ENCODE peak calls at places on chromosomes 13 and 19, in four cellular contexts. Z is HepG2, I is H1, X is GM12878. Q is an unnamed sample.

GRCh38 chr19:6127716-6128335 is 7.6 kb upstream of the ACSBG2 start:
- DNase-seq in Z (no peak), I (no peak), X (no peak), Q (no peak)

GRCh38 chr19:55230780-55231179 is 2.2 kb upstream of the TMEM86B start:
- DNase-seq in Z (no peak), I (no peak), X (no peak), Q (no peak)

GRCh38 chr13:24385902-24386301 is 76.5 kb downstream of the C1QTNF9 start:
- DNase-seq in Z (no peak), I (no peak), X (no peak), Q (no peak)

GRCh38 chr19:1767464-1767933 is 14.2 kb downstream of the ONECUT3 start:
- DNase-seq in Z (no peak), I (peak; percentile 95), X (no peak), Q (no peak)

GRCh38 chr19:1252221-1252817 is 3.9 kb downstream of the MIDN start:
- DNase-seq in Z (no peak), I (no peak), X (no peak), Q (no peak)

GRCh38 chr13:31421756-31422155 is 222.0 kb downstream of the B3GLCT start:
- DNase-seq in Z (no peak), I (no peak), X (no peak), Q (no peak)

GRCh38 chr19:44003461-44004134 is 841 bp downstream of the ZNF230 start:
- DNase-seq in Z (peak; percentile 8), I (peak; percentile 44), X (no peak), Q (no peak)

GRCh38 chr19:55600336-55601028 is 394 bp downstream of the ZNF524 start:
- DNase-seq in Z (no peak), I (peak; percentile 89), X (no peak), Q (peak; percentile 54)

GRCh38 chr13:98992355-98992754 is 14.5 kb upstream of the DOCK9 start:
- DNase-seq in Z (no peak), I (no peak), X (no peak), Q (no peak)

GRCh38 chr13:83753912-83754624 is 128.2 kb downstream of the SLITRK1 start:
- DNase-seq in Z (no peak), I (no peak), X (no peak), Q (no peak)
- TF ChIP-seq ZNF274 in Z (no peak), I (no peak), X (no peak), Q (no peak)

GRCh38 chr19:56611288-56611687 is 16.2 kb downstream of the ZNF71 start:
- DNase-seq in Z (no peak), I (no peak), X (no peak), Q (no peak)

GRCh38 chr19:56613639-56614038 is 18.5 kb downstream of the ZNF71 start:
- DNase-seq in Z (no peak), I (no peak), X (no peak), Q (no peak)

GRCh38 chr19:56612737-56613136 is 17.6 kb downstream of the ZNF71 start:
- DNase-seq in Z (no peak), I (no peak), X (no peak), Q (no peak)

GRCh38 chr19:56603829-56604228 is 8.7 kb downstream of the ZNF71 start:
- DNase-seq in Z (no peak), I (no peak), X (no peak), Q (no peak)

DNA sequence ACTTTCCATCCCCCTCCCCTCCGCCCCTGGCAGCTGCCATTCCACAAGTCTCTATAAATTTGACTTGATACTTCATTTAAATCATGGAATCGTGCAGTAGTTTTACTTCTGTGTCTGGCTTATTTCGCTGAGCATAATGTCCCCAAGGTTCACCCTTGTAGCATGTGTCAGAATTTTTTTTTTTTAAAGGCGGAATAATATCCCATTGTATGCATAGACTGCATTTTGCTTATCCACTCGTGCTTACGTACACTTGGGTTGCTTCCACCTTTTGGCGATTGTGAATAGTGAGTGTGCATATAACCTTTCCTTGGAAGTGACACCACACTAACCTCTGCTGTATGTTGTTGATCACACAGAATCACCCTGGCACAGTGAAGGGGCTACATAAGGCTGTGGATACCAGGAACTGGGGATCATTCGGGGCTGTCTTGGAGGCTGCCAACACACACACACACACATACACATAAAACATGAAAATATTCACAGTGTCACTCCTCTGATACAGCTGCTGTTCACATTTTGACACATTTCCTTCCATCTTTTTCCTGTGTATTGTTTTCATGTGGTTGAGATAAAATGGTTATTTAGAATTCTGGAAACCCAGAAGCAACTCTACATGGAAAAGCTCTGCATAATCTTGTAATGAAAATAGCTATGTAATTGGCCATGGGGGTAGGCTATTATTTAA is 13.3 kb downstream of the ZNF71 start:
- DNase-seq in Z (no peak), I (no peak), X (no peak), Q (no peak)
- H3K9me3 ChIP-seq in Z (peaks cover 70% of the 10 kb centered on the region), I (peaks cover 17% of the 10 kb centered on the region), X (peaks cover 2% of the 10 kb centered on the region), Q (no peaks in the 10 kb centered on the region)

GRCh38 chr19:39365531-39365930 is 23.3 kb downstream of the SAMD4B start:
- DNase-seq in Z (no peak), I (no peak), X (no peak), Q (no peak)

GRCh38 chr19:39360599-39360998 is 18.4 kb downstream of the SAMD4B start:
- DNase-seq in Z (no peak), I (no peak), X (no peak), Q (no peak)

GRCh38 chr19:39363909-39364457 is 21.8 kb downstream of the SAMD4B start:
- DNase-seq in Z (no peak), I (no peak), X (no peak), Q (no peak)

GRCh38 chr19:39359026-39359425 is 16.8 kb downstream of the SAMD4B start:
- DNase-seq in Z (no peak), I (no peak), X (no peak), Q (no peak)

GRCh38 chr19:39362682-39363657 is 20.7 kb downstream of the SAMD4B start:
- DNase-seq in Z (no peak), I (no peak), X (no peak), Q (no peak)
- TF ChIP-seq SUZ12 in Z (no peak), I (no peak), X (no peak), Q (no peak)

GRCh38 chr19:28862238-28862637 is 350.7 kb downstream of the UQCRFS1 start:
- DNase-seq in Z (no peak), I (no peak), X (no peak), Q (no peak)
- TF ChIP-seq ZNF274 in Z (no peak), I (no peak), X (no peak), Q (no peak)

GRCh38 chr19:53639471-53639870 is 7.7 kb downstream of the DPRX start:
- DNase-seq in Z (no peak), I (no peak), X (no peak), Q (no peak)

GRCh38 chr19:53646144-53646543 is 14.3 kb downstream of the DPRX start:
- DNase-seq in Z (no peak), I (no peak), X (no peak), Q (no peak)

GRCh38 chr19:53644061-53644816 is 12.4 kb downstream of the DPRX start:
- DNase-seq in Z (no peak), I (peak; percentile 62), X (no peak), Q (no peak)

GRCh38 chr19:53647350-53647749 is 15.6 kb downstream of the DPRX start:
- DNase-seq in Z (no peak), I (no peak), X (no peak), Q (no peak)

DNA sequence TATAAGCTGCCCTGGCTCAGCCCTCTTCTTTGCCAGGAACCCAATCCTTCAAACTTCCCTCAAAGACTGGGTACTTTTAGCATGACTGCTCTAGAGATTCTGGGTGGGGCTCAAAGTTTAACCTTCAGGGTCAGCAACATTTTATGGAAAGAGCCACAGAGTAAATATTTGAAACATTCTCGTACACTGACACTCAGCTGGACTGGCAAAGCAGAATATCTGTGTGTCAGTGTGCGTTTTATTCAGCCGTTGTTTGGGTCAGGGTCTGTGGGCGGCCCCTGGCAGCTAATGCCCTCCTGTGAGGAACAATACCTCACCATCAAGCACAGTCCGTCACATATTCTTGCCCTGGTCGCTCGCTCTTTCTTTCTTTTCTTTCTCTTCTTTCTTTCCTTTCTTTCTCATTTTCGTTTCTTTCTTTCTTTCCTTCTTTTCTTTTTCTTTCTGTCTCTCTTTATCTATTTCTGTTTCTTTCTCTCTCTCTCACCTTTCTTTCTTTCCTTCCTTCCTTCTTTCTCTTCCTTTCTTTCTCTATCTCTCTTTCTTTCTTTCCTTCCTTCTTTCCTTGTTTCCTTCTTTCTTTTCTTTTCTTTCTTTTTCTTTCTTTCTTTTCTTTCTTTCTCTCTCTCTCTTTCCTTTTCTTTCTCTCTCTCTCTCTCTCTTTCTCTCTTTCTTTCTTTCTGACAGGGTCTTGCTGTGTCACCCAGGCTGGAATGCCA is 10.7 kb downstream of the DPRX start:
- DNase-seq in Z (peak; percentile 87), I (no peak), X (no peak), Q (no peak)
- H3K9me3 ChIP-seq in Z (no peaks in the 10 kb centered on the region), I (peaks cover 3% of the 10 kb centered on the region), X (no peaks in the 10 kb centered on the region), Q (peaks cover 1% of the 10 kb centered on the region)

DNA sequence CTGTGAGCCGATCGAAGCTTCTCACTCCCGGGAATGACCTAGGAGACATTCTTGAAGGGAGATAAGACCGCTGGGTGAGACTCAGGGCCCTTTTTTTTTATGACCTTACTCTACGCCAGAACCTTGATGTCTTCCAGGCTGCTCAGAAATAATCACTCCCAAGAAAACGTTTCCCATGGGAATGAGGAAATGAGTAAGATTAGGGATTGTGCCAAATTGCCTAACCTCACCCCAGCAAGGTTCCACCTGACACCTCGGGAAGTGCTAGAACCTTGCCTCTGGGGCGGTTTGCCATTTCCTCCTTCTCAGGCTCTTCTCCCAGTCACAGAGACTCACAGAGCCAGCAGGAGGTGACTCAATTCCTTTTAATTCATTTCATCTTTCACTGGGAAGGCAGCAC is 2.3 kb downstream of the SLC46A3 start:
- DNase-seq in Z (no peak), I (no peak), X (no peak), Q (no peak)
- TF ChIP-seq SUZ12 in Z (no peak), I (no peak), X (no peak), Q (no peak)

Q was measured in NT2/D1.